ENCODE peak calls at places on chromosomes 5 and 9, in four cellular contexts. H is body of pancreas, B is HCT116, N is A549. R is an unnamed sample. For H3K4me1, the result is how much of the 10 kb centered on the place peaks cover.

GRCh38 chr9:87516222-87516930 is 18.7 kb downstream of the DAPK1 start:
- DNase-seq in H (peak), B (no peak), N (no peak), R (peak)

GRCh38 chr5:179316111-179316551 is 29.1 kb downstream of the ADAMTS2 start:
- DNase-seq in H (no peak), B (no peak), N (no peak), R (no peak)

GRCh38 chr9:79302002-79302401 is 269.8 kb upstream of the TLE4 start:
- DNase-seq in H (no peak), B (no peak), N (no peak), R (no peak)

GRCh38 chr9:133658442-133659431 is 22.6 kb downstream of the DBH start:
- DNase-seq in H (peak), B (peak), N (peak), R (no peak)

GRCh38 chr5:9898319-9898718 is 268.2 kb upstream of the TAS2R1 start:
- DNase-seq in H (peak), B (peak), N (peak), R (peak)

GRCh38 chr9:130041648-130042405 is 1.2 kb downstream of the FNBP1 start:
- DNase-seq in H (no peak), B (no peak), N (no peak), R (no peak)

GRCh38 chr5:84494453-84494852 is 109.8 kb upstream of the EDIL3 start:
- DNase-seq in H (no peak), B (no peak), N (no peak), R (peak)

GRCh38 chr9:36144322-36145206 is 8.0 kb downstream of the GLIPR2 start:
- DNase-seq in H (no peak), B (no peak), N (no peak), R (no peak)

GRCh38 chr9:87898151-87898550 is 15.5 kb downstream of the SPATA31E1 start:
- DNase-seq in H (no peak), B (no peak), N (no peak), R (peak)

GRCh38 chr5:157186309-157187045 is 5.8 kb downstream of the ITK start:
- DNase-seq in H (no peak), B (no peak), N (no peak), R (no peak)

GRCh38 chr5:149027636-149028035 is 35.2 kb downstream of the SH3TC2 start:
- DNase-seq in H (no peak), B (no peak), N (no peak), R (no peak)

GRCh38 chr9:115590016-115590415 is 472.1 kb upstream of the TNC start:
- DNase-seq in H (peak), B (no peak), N (peak), R (peak)

GRCh38 chr5:115778417-115778816 is 38.0 kb downstream of the CDO1 start:
- DNase-seq in H (no peak), B (no peak), N (no peak), R (no peak)

GRCh38 chr9:13267743-13268142 is 11.7 kb downstream of the MPDZ start:
- DNase-seq in H (no peak), B (no peak), N (peak), R (peak)

GRCh38 chr9:77926314-77926959 is 105.2 kb downstream of the GNAQ start:
- DNase-seq in H (no peak), B (peak), N (no peak), R (no peak)

GRCh38 chr5:107063511-107063910 is 607.2 kb downstream of the EFNA5 start:
- DNase-seq in H (no peak), B (no peak), N (no peak), R (no peak)

GRCh38 chr5:124124711-124125229 is 612.8 kb downstream of the CSNK1G3 start:
- DNase-seq in H (no peak), B (no peak), N (no peak), R (no peak)

GRCh38 chr9:116152390-116152789 is 1.2 kb upstream of the PAPPA start:
- DNase-seq in H (no peak), B (no peak), N (no peak), R (peak)

GRCh38 chr5:106397700-106398099 is 1273.0 kb downstream of the EFNA5 start:
- DNase-seq in H (no peak), B (peak), N (no peak), R (peak)

GRCh38 chr5:440413-441180 is 2.4 kb upstream of the EXOC3 start:
- DNase-seq in H (no peak), B (no peak), N (no peak), R (no peak)

GRCh38 chr5:65190328-65191053 is 291.2 kb downstream of the ADAMTS6 start:
- DNase-seq in H (no peak), B (no peak), N (no peak), R (peak)

GRCh38 chr9:129081388-129081889 is 528 bp downstream of the DOLPP1 start:
- DNase-seq in H (no peak), B (no peak), N (peak), R (no peak)

GRCh38 chr5:139451878-139452660 is 10.5 kb downstream of the ECSCR start:
- DNase-seq in H (no peak), B (no peak), N (no peak), R (no peak)

GRCh38 chr5:179420476-179420875 is 75.2 kb upstream of the ADAMTS2 start:
- DNase-seq in H (no peak), B (no peak), N (no peak), R (no peak)

GRCh38 chr5:179259731-179260323 is 85.4 kb downstream of the ADAMTS2 start:
- DNase-seq in H (no peak), B (no peak), N (no peak), R (peak)

GRCh38 chr5:160656961-160657570 is 194.9 kb downstream of the ATP10B start:
- DNase-seq in H (peak), B (no peak), N (no peak), R (no peak)
- H3K4me3 ChIP-seq in H (no peak), B (no peak), N (no peak), R (no peak)

GRCh38 chr5:133928690-133929393 is 39.6 kb downstream of the C5orf15 start:
- DNase-seq in H (no peak), B (no peak), N (no peak), R (no peak)

GRCh38 chr5:133931546-133931945 is 36.9 kb downstream of the C5orf15 start:
- DNase-seq in H (no peak), B (no peak), N (no peak), R (no peak)

GRCh38 chr5:133932441-133933168 is 35.8 kb downstream of the C5orf15 start:
- DNase-seq in H (no peak), B (no peak), N (no peak), R (no peak)

GRCh38 chr5:133930061-133930823 is 38.2 kb downstream of the C5orf15 start:
- DNase-seq in H (no peak), B (no peak), N (no peak), R (peak)

DNA sequence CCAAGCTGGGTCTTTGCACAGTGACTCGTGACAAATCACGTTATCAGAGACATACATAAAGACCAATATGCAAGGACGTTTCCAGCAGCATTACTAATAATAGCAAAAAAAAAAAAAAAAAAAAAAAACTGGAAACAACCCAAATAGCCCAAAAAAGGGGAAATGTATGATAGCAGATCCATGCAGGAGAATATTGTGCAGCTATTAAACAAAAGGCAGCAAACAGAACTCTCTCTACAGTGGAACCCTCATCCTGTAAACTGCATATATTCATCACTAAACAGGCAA is 37.7 kb downstream of the C5orf15 start:
- DNase-seq in H (no peak), B (no peak), N (no peak), R (no peak)
- H3K4me1 ChIP-seq in H (under half), B (under half), N (under half), R (under half)

GRCh38 chr9:83343366-83343765 is 194.8 kb downstream of the FRMD3 start:
- DNase-seq in H (no peak), B (no peak), N (no peak), R (no peak)

GRCh38 chr9:83339435-83339834 is 198.8 kb downstream of the FRMD3 start:
- DNase-seq in H (no peak), B (no peak), N (no peak), R (no peak)

GRCh38 chr9:83340451-83340850 is 197.8 kb downstream of the FRMD3 start:
- DNase-seq in H (no peak), B (no peak), N (no peak), R (no peak)

GRCh38 chr9:83346655-83347393 is 191.4 kb downstream of the FRMD3 start:
- DNase-seq in H (no peak), B (no peak), N (no peak), R (no peak)

DNA sequence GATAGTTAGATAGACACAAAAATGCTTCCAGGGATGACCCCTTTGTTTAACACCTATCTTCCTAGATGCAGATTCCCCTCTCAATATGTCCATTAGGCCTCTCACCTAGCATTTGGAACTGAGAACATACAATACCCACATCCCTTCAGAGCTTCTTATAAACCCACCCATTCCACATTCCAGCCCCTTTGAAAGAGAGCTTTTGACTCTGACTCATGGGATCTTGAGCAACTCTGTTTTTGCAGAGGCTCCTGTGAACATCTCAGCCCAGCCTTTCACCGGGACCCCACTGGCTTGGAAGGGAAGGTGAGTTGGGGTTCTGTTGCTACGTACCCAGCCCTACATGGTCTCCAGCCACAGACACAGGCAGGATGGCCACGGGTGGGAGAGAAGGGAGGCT is 195.5 kb downstream of the FRMD3 start:
- DNase-seq in H (no peak), B (no peak), N (no peak), R (no peak)
- H3K4me3 ChIP-seq in H (no peak), B (no peak), N (no peak), R (no peak)

DNA sequence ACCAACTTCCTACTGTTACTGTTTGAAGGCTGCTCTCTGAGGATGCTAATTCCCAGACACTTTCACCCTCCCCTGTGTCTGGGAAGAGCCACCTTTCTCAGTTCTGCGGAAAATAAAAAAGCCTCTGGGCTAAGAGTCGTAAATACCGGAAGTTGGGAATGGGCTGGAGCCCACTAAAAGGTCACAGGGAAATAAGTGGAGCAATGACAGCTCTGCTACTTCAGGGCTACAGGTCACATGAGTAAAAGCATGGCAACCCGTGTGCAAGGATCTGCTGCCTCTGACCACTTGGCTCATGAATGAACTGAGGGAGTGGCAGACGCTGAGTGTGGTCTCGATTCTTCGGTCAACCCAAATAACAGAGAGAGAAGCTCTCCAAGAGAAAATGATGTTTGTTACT is 25.8 kb upstream of the ATP6V1G1 start:
- DNase-seq in H (no peak), B (no peak), N (no peak), R (no peak)
- H3K4me1 ChIP-seq in H (under half), B (under half), N (under half), R (under half)

GRCh38 chr5:151080620-151081425 is at the start of gene TNIP1:
- DNase-seq in H (peak), B (peak), N (peak), R (peak)

GRCh38 chr5:151082976-151083651 is 2.3 kb upstream of the TNIP1 start:
- DNase-seq in H (no peak), B (no peak), N (peak), R (peak)

GRCh38 chr5:151081426-151082273 is 816 bp upstream of the TNIP1 start:
- DNase-seq in H (no peak), B (no peak), N (no peak), R (no peak)

GRCh38 chr5:151084363-151084762 is 3.5 kb upstream of the TNIP1 start:
- DNase-seq in H (no peak), B (no peak), N (no peak), R (peak)

GRCh38 chr5:151082274-151082902 is 1.6 kb upstream of the TNIP1 start:
- DNase-seq in H (no peak), B (no peak), N (peak), R (no peak)
- H3K4me3 ChIP-seq in H (no peak), B (no peak), N (peak), R (no peak)

DNA sequence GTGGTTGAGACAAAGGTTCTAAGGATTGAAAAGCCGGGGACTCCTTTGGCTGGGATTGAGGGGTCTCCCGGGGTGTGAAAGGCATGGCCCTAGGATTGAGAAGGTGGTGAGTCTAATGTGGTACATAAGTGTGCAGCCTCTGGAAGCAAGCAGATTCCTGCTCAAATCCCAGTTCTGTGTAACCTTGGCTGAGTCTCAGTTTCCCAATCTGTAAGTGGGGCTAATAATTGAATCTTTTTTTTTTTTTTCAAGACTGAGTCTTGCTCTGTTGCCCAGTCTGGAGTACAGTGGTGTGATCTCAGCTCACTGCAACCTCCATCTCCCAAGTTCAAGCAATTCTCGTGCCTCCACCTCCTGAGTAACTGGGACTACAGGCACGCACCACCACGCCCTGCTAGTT is 5.9 kb downstream of the SH2D3C start:
- DNase-seq in H (no peak), B (no peak), N (no peak), R (no peak)
- H3K4me1 ChIP-seq in H (under half), B (under half), N (under half), R (under half)

GRCh38 chr9:114395196-114395595 is 7.4 kb upstream of the AKNA start:
- DNase-seq in H (no peak), B (no peak), N (no peak), R (no peak)

GRCh38 chr9:114397848-114398605 is 10.2 kb upstream of the AKNA start:
- DNase-seq in H (peak), B (peak), N (peak), R (peak)

GRCh38 chr9:114395768-114396167 is 8.0 kb upstream of the AKNA start:
- DNase-seq in H (no peak), B (no peak), N (no peak), R (no peak)

GRCh38 chr9:114397219-114397847 is 9.6 kb upstream of the AKNA start:
- DNase-seq in H (no peak), B (no peak), N (no peak), R (no peak)

DNA sequence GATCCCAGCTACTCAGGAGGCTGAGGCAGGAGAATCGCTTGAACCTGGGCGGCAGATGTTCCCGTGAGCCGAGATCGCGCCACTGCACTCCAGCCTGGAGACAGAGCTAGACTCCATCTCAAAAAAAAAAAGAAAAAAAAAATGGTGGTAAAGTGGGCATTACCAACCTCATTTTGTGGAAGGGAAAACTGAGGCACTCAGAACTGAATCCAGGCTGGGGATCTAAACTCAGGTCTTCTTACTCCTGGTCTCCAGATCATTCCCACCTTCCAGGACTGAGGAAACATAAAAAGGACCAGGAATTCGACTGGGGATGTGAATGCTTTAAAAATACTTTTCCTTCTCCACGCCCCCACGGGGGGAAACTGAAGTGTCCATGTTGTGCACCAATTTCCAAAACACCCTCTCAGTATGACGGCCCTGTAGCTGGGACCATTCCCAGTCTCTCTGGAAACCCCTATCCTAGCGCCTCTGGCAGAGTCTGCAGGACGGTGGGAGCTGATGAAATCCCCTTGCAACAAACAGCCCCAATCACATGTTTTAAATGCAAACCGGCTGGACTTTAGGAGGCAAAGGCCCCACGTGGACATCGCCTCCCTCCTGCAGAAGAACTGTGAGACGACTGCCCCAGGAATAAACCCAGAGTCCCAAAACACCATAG is 8.9 kb upstream of the AKNA start:
- DNase-seq in H (no peak), B (peak), N (no peak), R (no peak)
- H3K4me3 ChIP-seq in H (no peak), B (peak), N (peak), R (no peak)

DNA sequence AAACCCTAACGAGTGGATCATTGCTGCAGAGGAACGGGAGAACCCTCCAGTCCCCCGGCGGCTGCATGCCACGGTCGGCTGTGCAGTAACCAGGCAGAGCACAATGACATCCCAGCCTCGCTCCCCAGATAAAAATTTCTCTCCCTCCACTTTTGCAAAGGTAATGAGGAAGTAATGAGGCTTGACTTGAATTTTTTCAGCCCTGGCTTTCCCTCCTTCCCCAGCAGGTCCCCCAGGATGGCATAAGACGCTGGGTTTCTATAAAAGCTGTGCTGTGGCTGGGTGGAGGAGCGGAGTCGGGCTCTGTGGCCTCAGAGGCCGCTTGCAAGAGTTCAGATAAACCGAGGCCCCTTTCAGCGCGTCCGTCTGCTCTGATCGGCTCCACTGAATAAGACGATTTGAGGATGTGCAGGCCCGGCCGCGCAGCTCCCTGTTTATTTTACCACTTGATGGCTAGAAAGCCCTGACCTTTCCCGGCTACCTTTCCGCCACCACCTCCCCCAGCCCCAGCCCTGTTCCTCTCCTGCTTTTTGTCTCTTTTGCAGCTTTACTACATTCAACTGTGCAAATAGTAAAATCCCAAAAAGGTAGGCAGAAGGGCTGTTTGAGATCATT is 351.9 kb upstream of the IRX2 start:
- DNase-seq in H (no peak), B (no peak), N (no peak), R (no peak)
- H3K4me1 ChIP-seq in H (under half), B (under half), N (under half), R (under half)